ENCODE peak calls at places on chromosome 11, in six cellular contexts. J is stomach, D is PC-3, P is heart left ventricle, Y is GM12878, A is cardiac muscle cell. F is an unnamed sample.

GRCh38 chr11:35852056-35852455 is 91.8 kb upstream of the LDLRAD3 start:
- DNase-seq in J (no peak), D (no peak), P (peak), Y (no peak), A (no peak), F (no peak)

GRCh38 chr11:104583857-104584256 is 314.4 kb downstream of the CASP12 start:
- DNase-seq in J (no peak), D (no peak), P (no peak), Y (no peak), A (no peak), F (no peak)

GRCh38 chr11:40140560-40140959 is 1318.9 kb downstream of the LRRC4C start:
- DNase-seq in J (no peak), D (no peak), P (no peak), Y (no peak), A (no peak), F (no peak)

GRCh38 chr11:119493712-119494111 is 70.7 kb upstream of the THY1 start:
- DNase-seq in J (peak), D (peak), P (no peak), Y (no peak), A (peak), F (no peak)

GRCh38 chr11:39724404-39724803 is 1735.0 kb downstream of the LRRC4C start:
- DNase-seq in J (no peak), D (peak), P (no peak), Y (no peak), A (no peak), F (no peak)

GRCh38 chr11:2887526-2888195 is 2.1 kb upstream of the CDKN1C start:
- DNase-seq in J (no peak), D (no peak), P (no peak), Y (no peak), A (no peak), F (no peak)

GRCh38 chr11:47688986-47689385 is 26.2 kb downstream of the AGBL2 start:
- DNase-seq in J (no peak), D (no peak), P (no peak), Y (no peak), A (no peak), F (no peak)

GRCh38 chr11:126748097-126748756 is 252.3 kb downstream of the KIRREL3 start:
- DNase-seq in J (no peak), D (no peak), P (no peak), Y (no peak), A (no peak), F (no peak)

GRCh38 chr11:107587306-107587979 is 3.5 kb upstream of the ELMOD1 start:
- DNase-seq in J (no peak), D (peak), P (no peak), Y (no peak), A (no peak), F (no peak)

GRCh38 chr11:118610773-118611432 is 3.5 kb downstream of the PHLDB1 start:
- DNase-seq in J (peak), D (peak), P (peak), Y (no peak), A (peak), F (peak)

GRCh38 chr11:94525933-94526332 is 13.7 kb downstream of the C11orf97 start:
- DNase-seq in J (peak), D (peak), P (peak), Y (no peak), A (peak), F (peak)

GRCh38 chr11:111283945-111284481 is 14.3 kb upstream of the POU2AF3 start:
- DNase-seq in J (peak), D (no peak), P (peak), Y (no peak), A (no peak), F (no peak)

GRCh38 chr11:65791719-65792213 is 4.9 kb downstream of the OVOL1 start:
- DNase-seq in J (peak), D (peak), P (no peak), Y (peak), A (no peak), F (no peak)

GRCh38 chr11:116239247-116239646 is 533.5 kb downstream of the BUD13 start:
- DNase-seq in J (no peak), D (no peak), P (no peak), Y (no peak), A (no peak), F (no peak)

GRCh38 chr11:115488945-115489344 is 15.3 kb downstream of the CADM1 start:
- DNase-seq in J (no peak), D (no peak), P (no peak), Y (no peak), A (no peak), F (no peak)

GRCh38 chr11:75582935-75583709 is 21.1 kb downstream of the SERPINH1 start:
- DNase-seq in J (peak), D (peak), P (peak), Y (no peak), A (peak), F (peak)

GRCh38 chr11:61384271-61385242 is 7.8 kb upstream of the TMEM216 start:
- DNase-seq in J (no peak), D (peak), P (no peak), Y (no peak), A (peak), F (peak)

GRCh38 chr11:118851970-118852369 is 31.7 kb upstream of the CXCR5 start:
- DNase-seq in J (no peak), D (no peak), P (no peak), Y (peak), A (no peak), F (peak)

GRCh38 chr11:63682045-63682915 is 980 bp downstream of the RTN3 start:
- DNase-seq in J (no peak), D (peak), P (no peak), Y (no peak), A (peak), F (peak)

GRCh38 chr11:114308689-114309089 is 12.5 kb downstream of the NNMT start:
- DNase-seq in J (no peak), D (no peak), P (no peak), Y (no peak), A (no peak), F (no peak)

GRCh38 chr11:16891964-16892363 is 122.2 kb downstream of the PLEKHA7 start:
- DNase-seq in J (no peak), D (peak), P (no peak), Y (no peak), A (no peak), F (no peak)

GRCh38 chr11:16891170-16891569 is 123.0 kb downstream of the PLEKHA7 start:
- DNase-seq in J (no peak), D (peak), P (no peak), Y (no peak), A (no peak), F (no peak)

GRCh38 chr11:16889905-16890304 is 124.3 kb downstream of the PLEKHA7 start:
- DNase-seq in J (no peak), D (no peak), P (no peak), Y (no peak), A (no peak), F (no peak)

GRCh38 chr11:16893456-16894076 is 120.6 kb downstream of the PLEKHA7 start:
- DNase-seq in J (no peak), D (peak), P (no peak), Y (no peak), A (no peak), F (no peak)

DNA sequence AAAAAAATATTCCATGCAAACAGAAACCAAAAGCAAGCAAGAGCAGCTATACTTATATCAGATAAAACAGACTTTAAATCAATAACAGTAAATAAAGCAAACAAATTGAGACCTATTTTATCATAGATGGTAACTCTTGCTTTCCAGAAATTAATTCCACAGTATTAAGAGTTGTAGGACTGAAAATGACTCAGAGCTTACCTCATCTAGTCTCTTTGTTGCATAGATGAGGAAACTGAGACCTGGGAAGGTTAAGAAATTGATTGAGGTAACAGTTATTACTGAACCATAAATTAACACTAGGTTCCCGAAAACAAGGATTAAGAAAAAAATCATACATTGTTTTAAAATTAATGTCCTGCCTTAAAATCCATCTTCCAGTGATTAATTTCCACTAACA is 123.8 kb downstream of the PLEKHA7 start:
- DNase-seq in J (no peak), D (no peak), P (no peak), Y (no peak), A (no peak), F (no peak)
- H3K27ac ChIP-seq in J (no peak), D (no peak), P (no peak), Y (no peak), A (no peak), F (no peak)

GRCh38 chr11:70637186-70637800 is 239.0 kb downstream of the CTTN start:
- DNase-seq in J (no peak), D (no peak), P (no peak), Y (no peak), A (no peak), F (no peak)

GRCh38 chr11:70641366-70641765 is 243.0 kb downstream of the CTTN start:
- DNase-seq in J (no peak), D (no peak), P (no peak), Y (no peak), A (peak), F (peak)

GRCh38 chr11:70637949-70638598 is 239.7 kb downstream of the CTTN start:
- DNase-seq in J (no peak), D (no peak), P (no peak), Y (no peak), A (no peak), F (no peak)

GRCh38 chr11:70642301-70642700 is 244.0 kb downstream of the CTTN start:
- DNase-seq in J (no peak), D (no peak), P (no peak), Y (no peak), A (no peak), F (no peak)

DNA sequence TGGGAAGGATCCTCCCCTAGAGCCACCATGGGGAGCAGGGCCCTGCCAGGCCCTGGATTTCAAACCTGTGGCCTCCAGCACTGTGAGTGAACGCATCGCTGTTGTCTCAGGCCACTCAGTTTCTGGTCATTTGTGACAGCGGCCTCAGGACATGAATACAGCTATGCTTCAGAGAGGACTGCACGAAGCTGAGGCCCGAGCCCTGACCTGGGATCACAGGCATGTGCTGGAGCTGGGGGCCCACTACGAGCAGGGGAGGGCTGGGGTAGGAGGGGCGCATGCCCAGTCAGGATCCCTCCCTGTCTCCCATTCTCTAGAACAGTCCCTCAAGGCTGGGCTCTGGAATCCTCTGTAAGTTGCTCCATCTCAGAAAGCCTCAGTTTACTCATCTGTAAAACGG is 242.1 kb downstream of the CTTN start:
- DNase-seq in J (no peak), D (no peak), P (no peak), Y (no peak), A (no peak), F (no peak)
- TF ChIP-seq CTCF in J (no peak), D (no peak), P (no peak), Y (no peak), A (no peak), F (no peak)

DNA sequence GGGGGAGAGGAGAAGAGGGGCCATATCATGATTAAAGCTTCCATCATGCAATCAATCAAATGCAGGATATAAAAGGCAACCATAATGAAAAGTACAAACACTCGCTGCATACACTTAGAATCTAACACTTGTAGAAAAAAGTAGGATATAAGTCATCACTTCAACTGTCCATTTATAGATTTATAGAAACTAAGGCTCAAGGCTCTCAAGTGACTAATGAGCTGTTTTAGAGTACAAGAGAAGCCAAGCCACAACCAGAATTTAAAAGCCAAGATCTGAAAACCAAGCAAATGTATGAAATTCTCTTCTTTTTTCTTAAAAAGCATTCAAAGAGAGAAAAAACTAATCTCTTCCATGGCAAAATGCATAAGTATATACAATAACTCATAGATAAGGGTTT is 160.2 kb upstream of the BLID start:
- DNase-seq in J (no peak), D (no peak), P (no peak), Y (no peak), A (no peak), F (no peak)
- H3K4me3 ChIP-seq in J (no peak), D (no peak), P (no peak), Y (no peak), A (no peak), F (no peak)

GRCh38 chr11:128689586-128689945 is 4.3 kb upstream of the FLI1 start:
- DNase-seq in J (no peak), D (no peak), P (no peak), Y (no peak), A (no peak), F (no peak)

GRCh38 chr11:128691802-128692749 is 1.8 kb upstream of the FLI1 start:
- DNase-seq in J (no peak), D (no peak), P (no peak), Y (no peak), A (no peak), F (no peak)

GRCh38 chr11:128688896-128689546 is 4.9 kb upstream of the FLI1 start:
- DNase-seq in J (no peak), D (no peak), P (no peak), Y (no peak), A (no peak), F (no peak)

GRCh38 chr11:128689946-128690745 is 3.7 kb upstream of the FLI1 start:
- DNase-seq in J (no peak), D (no peak), P (peak), Y (no peak), A (peak), F (no peak)

GRCh38 chr11:128690746-128691091 is 3.2 kb upstream of the FLI1 start:
- DNase-seq in J (no peak), D (no peak), P (peak), Y (no peak), A (no peak), F (no peak)
- H3K27ac ChIP-seq in J (no peak), D (no peak), P (no peak), Y (no peak), A (no peak), F (no peak)

GRCh38 chr11:46389450-46390330 is 1.9 kb downstream of the CHRM4 start:
- DNase-seq in J (peak), D (peak), P (peak), Y (no peak), A (peak), F (peak)
- TF ChIP-seq CTCF in J (no peak), D (peak), P (peak), Y (peak), A (peak), F (peak)

DNA sequence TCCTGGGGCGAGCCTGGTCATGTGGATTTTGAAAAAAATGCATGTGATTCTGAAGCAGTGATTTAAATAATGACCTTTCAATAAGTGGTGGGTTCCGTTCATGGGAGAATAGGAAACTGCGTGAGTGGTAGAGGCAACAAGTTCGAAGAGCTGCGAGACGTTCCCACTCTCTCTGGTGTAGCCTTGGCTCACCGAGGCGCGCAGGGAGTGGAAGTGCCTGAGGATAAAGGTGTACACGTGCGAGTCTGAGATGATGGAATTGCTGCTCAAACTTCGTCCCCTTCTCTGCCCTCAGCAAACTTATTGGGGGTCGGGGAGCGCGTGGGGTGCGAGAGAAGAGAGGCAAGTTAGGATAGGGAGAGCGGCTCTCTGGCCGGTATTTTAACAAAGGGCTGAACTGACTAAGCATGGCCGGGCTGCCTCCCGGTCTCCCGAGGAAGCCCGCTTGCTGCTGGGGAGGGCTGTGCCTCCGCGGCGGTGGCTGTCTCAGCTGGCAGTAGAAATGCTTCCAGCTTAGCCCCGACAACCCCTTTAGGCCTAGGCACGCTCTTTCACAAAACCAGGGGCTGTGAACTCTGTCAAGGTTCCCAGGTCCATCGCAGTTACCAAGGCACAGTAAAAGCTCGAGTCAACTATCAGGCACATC is 870 bp upstream of the STT3A start:
- DNase-seq in J (peak), D (peak), P (peak), Y (no peak), A (peak), F (peak)
- H3K4me3 ChIP-seq in J (peak), D (peak), P (peak), Y (peak), A (peak), F (peak)

GRCh38 chr11:88384678-88385015 is 47.1 kb upstream of the CTSC start:
- DNase-seq in J (no peak), D (peak), P (no peak), Y (no peak), A (no peak), F (no peak)
- H3K27ac ChIP-seq in J (no peak), D (peak), P (no peak), Y (peak), A (no peak), F (no peak)

GRCh38 chr11:132312616-132313210 is 942.3 kb downstream of the NTM start:
- DNase-seq in J (no peak), D (no peak), P (no peak), Y (no peak), A (peak), F (peak)
- TF ChIP-seq CTCF in J (no peak), D (peak), P (peak), Y (peak), A (peak), F (no peak)

F was measured in testis.